ENCODE peak calls at places on chromosome 11, in six cellular contexts. J, Y, V, M, Q and I are unnamed samples.

GRCh38 chr11:125494987-125495725 is 909 bp downstream of the FEZ1 start:
- DNase-seq in J (peak; percentile 30), Y (peak; percentile 8), V (no peak), M (peak; percentile 88), Q (no peak), I (peak; percentile 10)

GRCh38 chr11:71563401-71563800 is 2.0 kb upstream of the KRTAP5-10 start:
- DNase-seq in J (peak; percentile 11), Y (peak; percentile 67), V (no peak), M (no peak), Q (no peak), I (peak; percentile 55)

GRCh38 chr11:128603003-128603715 is 15.8 kb upstream of the ETS1 start:
- DNase-seq in J (no peak), Y (no peak), V (no peak), M (no peak), Q (no peak), I (peak; percentile 47)

GRCh38 chr11:114400222-114400973 is at the start of the genes C11orf71 and RBM7:
- DNase-seq in J (peak; percentile 98), Y (peak; percentile 76), V (peak; percentile 99), M (peak; percentile 99), Q (peak; percentile 98), I (peak; percentile 98)

GRCh38 chr11:67606150-67606476 is 623 bp upstream of the NDUFV1 start:
- DNase-seq in J (peak; percentile 41), Y (no peak), V (peak; percentile 63), M (no peak), Q (no peak), I (no peak)

GRCh38 chr11:3154001-3154599 is 11.0 kb downstream of the OSBPL5 start:
- DNase-seq in J (no peak), Y (no peak), V (no peak), M (peak; percentile 73), Q (no peak), I (no peak)

GRCh38 chr11:96342971-96343711 is at the start of gene MAML2:
- DNase-seq in J (peak; percentile 95), Y (peak; percentile 94), V (peak; percentile 97), M (peak; percentile 86), Q (peak; percentile 95), I (peak; percentile 96)

GRCh38 chr11:113831314-113831713 is 44.1 kb downstream of the USP28 start:
- DNase-seq in J (no peak), Y (no peak), V (no peak), M (no peak), Q (no peak), I (no peak)

GRCh38 chr11:16001899-16002426 is 354.4 kb downstream of the SOX6 start:
- DNase-seq in J (no peak), Y (peak; percentile 4), V (no peak), M (no peak), Q (peak; percentile 13), I (no peak)

GRCh38 chr11:48025983-48026340 is 45.6 kb downstream of the PTPRJ start:
- DNase-seq in J (no peak), Y (no peak), V (no peak), M (no peak), Q (no peak), I (no peak)

GRCh38 chr11:2303627-2304155 is 1.9 kb downstream of the TSPAN32 start:
- DNase-seq in J (peak; percentile 23), Y (no peak), V (peak; percentile 81), M (no peak), Q (no peak), I (no peak)

GRCh38 chr11:21634491-21634890 is 558.4 kb upstream of the ANO5 start:
- DNase-seq in J (no peak), Y (no peak), V (no peak), M (no peak), Q (no peak), I (no peak)

GRCh38 chr11:2150206-2150847 is 10.7 kb downstream of the INS start:
- DNase-seq in J (no peak), Y (peak; percentile 55), V (no peak), M (no peak), Q (no peak), I (no peak)

GRCh38 chr11:72091292-72091691 is 10.6 kb downstream of the LRRC51 start:
- DNase-seq in J (peak; percentile 77), Y (peak; percentile 84), V (peak; percentile 91), M (no peak), Q (peak; percentile 82), I (peak; percentile 82)

GRCh38 chr11:70116386-70117077 is 38.4 kb downstream of the ANO1 start:
- DNase-seq in J (no peak), Y (no peak), V (no peak), M (peak; percentile 64), Q (no peak), I (no peak)

GRCh38 chr11:102416974-102417373 is 35.6 kb downstream of the TMEM123 start:
- DNase-seq in J (no peak), Y (no peak), V (no peak), M (no peak), Q (no peak), I (no peak)

GRCh38 chr11:67117667-67118058 is 1.4 kb upstream of the KDM2A start:
- DNase-seq in J (no peak), Y (no peak), V (peak; percentile 58), M (peak; percentile 91), Q (peak; percentile 30), I (peak; percentile 77)

GRCh38 chr11:16881074-16881709 is 133.0 kb downstream of the PLEKHA7 start:
- DNase-seq in J (peak; percentile 95), Y (no peak), V (peak; percentile 83), M (no peak), Q (no peak), I (no peak)

GRCh38 chr11:127035812-127036211 is 35.2 kb upstream of the KIRREL3 start:
- DNase-seq in J (no peak), Y (no peak), V (no peak), M (no peak), Q (no peak), I (no peak)

GRCh38 chr11:108498046-108498815 is at the start of gene POGLUT3:
- DNase-seq in J (peak; percentile 61), Y (peak; percentile 35), V (peak; percentile 56), M (peak; percentile 94), Q (peak; percentile 64), I (peak; percentile 59)

GRCh38 chr11:70519117-70519516 is 120.8 kb downstream of the CTTN start:
- DNase-seq in J (no peak), Y (no peak), V (no peak), M (no peak), Q (no peak), I (no peak)

GRCh38 chr11:112794321-112794720 is 166.9 kb upstream of the NCAM1 start:
- DNase-seq in J (no peak), Y (no peak), V (no peak), M (no peak), Q (no peak), I (no peak)

GRCh38 chr11:106271126-106271525 is 193.7 kb downstream of the AASDHPPT start:
- DNase-seq in J (no peak), Y (no peak), V (no peak), M (no peak), Q (no peak), I (no peak)

GRCh38 chr11:62179995-62180394 is 10.0 kb upstream of the SCGB1D1 start:
- DNase-seq in J (no peak), Y (no peak), V (no peak), M (no peak), Q (no peak), I (no peak)

GRCh38 chr11:63015521-63016215 is at the start of gene SLC22A8:
- DNase-seq in J (no peak), Y (no peak), V (no peak), M (peak; percentile 68), Q (no peak), I (no peak)

DNA sequence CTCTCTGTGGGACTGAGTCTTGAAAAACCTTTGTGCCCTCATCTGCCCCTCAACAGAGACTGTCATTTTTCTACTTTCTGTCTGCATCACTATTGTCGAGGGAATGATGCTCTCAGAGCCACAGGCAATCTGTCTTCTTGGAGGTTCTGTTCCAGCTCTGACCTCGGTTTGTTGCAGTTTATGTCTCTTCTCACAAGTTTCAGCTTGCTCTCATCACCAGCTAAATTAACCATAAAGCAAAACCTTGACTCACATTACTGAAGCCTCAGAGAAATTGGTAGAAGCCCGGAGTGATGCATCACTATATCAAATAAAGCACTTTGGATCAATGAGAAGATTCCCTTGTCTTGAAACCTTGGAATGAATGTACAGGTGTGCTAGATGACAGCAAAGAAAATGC is 60.6 kb upstream of the BLID start:
- DNase-seq in J (no peak), Y (no peak), V (no peak), M (no peak), Q (no peak), I (no peak)
- TF ChIP-seq CTCF in J (no peak), Y (no peak), V (no peak), M (no peak), Q (no peak), I (no peak)

GRCh38 chr11:120239713-120240640 is at the start of gene POU2F3:
- DNase-seq in J (peak; percentile 72), Y (no peak), V (no peak), M (peak; percentile 90), Q (no peak), I (peak; percentile 29)
- TF ChIP-seq CTCF in J (peak; percentile 15), Y (no peak), V (no peak), M (no peak), Q (no peak), I (no peak)

GRCh38 chr11:119044708-119045107 is 12.3 kb downstream of the HYOU1 start:
- DNase-seq in J (no peak), Y (no peak), V (no peak), M (no peak), Q (no peak), I (no peak)
- TF ChIP-seq CTCF in J (no peak), Y (no peak), V (no peak), M (no peak), Q (no peak), I (peak; percentile 35)

DNA sequence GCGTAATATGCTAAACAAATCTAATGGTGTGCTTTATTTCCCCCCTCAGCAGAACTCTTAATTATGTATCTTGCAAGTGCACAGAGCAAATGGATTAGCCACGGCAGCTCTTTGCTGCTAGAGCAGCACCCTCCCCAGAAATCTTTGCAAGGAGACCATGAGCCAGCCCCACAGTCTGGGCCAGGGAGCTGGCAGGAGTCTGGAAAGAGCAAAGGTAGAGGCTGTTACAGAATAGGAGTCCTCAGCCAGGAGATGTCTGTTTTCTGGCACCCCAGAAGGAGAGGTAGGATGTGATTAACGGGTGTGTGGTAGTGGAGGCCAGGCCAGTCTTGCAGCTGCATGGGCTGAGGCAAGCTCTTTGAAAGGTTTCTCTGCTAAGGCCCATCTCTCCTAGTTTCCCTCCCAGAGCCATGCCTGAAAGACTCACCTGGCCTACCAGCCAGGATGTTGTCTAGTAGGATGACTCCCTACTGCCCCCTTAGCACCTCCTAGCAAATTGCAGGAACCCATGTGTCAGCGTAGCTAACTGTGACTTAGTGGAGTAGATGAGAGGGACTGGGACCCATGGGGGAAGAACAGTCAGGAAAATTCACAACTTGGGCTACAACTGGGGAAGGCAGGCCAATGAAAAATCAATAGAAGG is 557.2 kb downstream of the BUD13 start:
- DNase-seq in J (no peak), Y (no peak), V (no peak), M (no peak), Q (no peak), I (no peak)
- TF ChIP-seq CTCF in J (no peak), Y (no peak), V (no peak), M (no peak), Q (no peak), I (peak; percentile 9)

DNA sequence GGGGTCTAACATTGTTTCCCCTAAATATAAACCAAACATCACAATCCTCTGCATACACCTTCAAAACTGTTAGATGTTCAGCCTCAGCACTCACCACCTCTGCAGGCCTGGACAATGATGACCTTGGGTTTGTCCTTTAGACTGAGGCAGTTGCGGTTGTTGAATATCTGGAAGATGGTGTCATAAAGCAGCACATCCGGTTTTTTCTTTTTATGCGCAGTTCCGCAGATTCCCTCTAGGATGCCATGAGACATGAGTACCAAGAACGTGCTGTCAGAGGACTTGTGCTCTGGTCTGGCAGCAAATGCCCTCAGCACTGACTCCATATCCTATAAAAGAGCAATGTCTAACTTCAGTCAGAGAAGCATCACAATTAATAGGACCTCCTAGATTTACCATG is 22.8 kb downstream of the CASP5 start:
- DNase-seq in J (no peak), Y (no peak), V (no peak), M (no peak), Q (no peak), I (peak; percentile 37)
- TF ChIP-seq CTCF in J (no peak), Y (no peak), V (no peak), M (no peak), Q (no peak), I (no peak)